ENCODE peak calls at places on chromosomes 7 and 10, in eight cellular contexts. One of them, this sample, is unnamed.
A peak's percentile ranks its signal among the peaks of the same experiment; 100 is the strongest.

GRCh38 chr7:16078076-16078952 is 343.0 kb downstream of the CRPPA start:
- DNase-seq in transverse colon: no peak
- DNase-seq in A549: peak; percentile 71
- DNase-seq in suprapubic skin: no peak
- DNase-seq in tibial nerve: peak; percentile 80
- DNase-seq in sigmoid colon: no peak
- DNase-seq in stomach: no peak
- DNase-seq in H1: no peak
- DNase-seq in this sample: no peak

GRCh38 chr10:74892874-74893273 is 66.5 kb downstream of the KAT6B start:
- DNase-seq in transverse colon: no peak
- DNase-seq in A549: no peak
- DNase-seq in suprapubic skin: no peak
- DNase-seq in tibial nerve: no peak
- DNase-seq in sigmoid colon: no peak
- DNase-seq in stomach: no peak
- DNase-seq in H1: no peak
- DNase-seq in this sample: no peak

GRCh38 chr10:29535012-29535777 is 99.6 kb downstream of the SVIL start:
- DNase-seq in transverse colon: peak; percentile 79
- DNase-seq in A549: peak; percentile 80
- DNase-seq in suprapubic skin: no peak
- DNase-seq in tibial nerve: peak; percentile 54
- DNase-seq in sigmoid colon: peak; percentile 81
- DNase-seq in stomach: peak; percentile 69
- DNase-seq in H1: peak; percentile 87
- DNase-seq in this sample: peak; percentile 52

GRCh38 chr10:48285710-48286109 is 11.2 kb upstream of the FRMPD2 start:
- DNase-seq in transverse colon: no peak
- DNase-seq in A549: no peak
- DNase-seq in suprapubic skin: no peak
- DNase-seq in tibial nerve: no peak
- DNase-seq in sigmoid colon: no peak
- DNase-seq in stomach: no peak
- DNase-seq in H1: no peak
- DNase-seq in this sample: no peak

GRCh38 chr7:100089458-100090201 is 861 bp downstream of the COPS6 start:
- DNase-seq in transverse colon: no peak
- DNase-seq in A549: no peak
- DNase-seq in suprapubic skin: no peak
- DNase-seq in tibial nerve: no peak
- DNase-seq in sigmoid colon: no peak
- DNase-seq in stomach: no peak
- DNase-seq in H1: no peak
- DNase-seq in this sample: no peak

GRCh38 chr7:80392229-80393169 is 119.4 kb downstream of the GNAT3 start:
- DNase-seq in transverse colon: no peak
- DNase-seq in A549: peak; percentile 36
- DNase-seq in suprapubic skin: no peak
- DNase-seq in tibial nerve: no peak
- DNase-seq in sigmoid colon: no peak
- DNase-seq in stomach: no peak
- DNase-seq in H1: no peak
- DNase-seq in this sample: no peak

GRCh38 chr7:53350241-53350640 is 314.8 kb downstream of the POM121L12 start:
- DNase-seq in transverse colon: peak; percentile 27
- DNase-seq in A549: peak; percentile 10
- DNase-seq in suprapubic skin: no peak
- DNase-seq in tibial nerve: no peak
- DNase-seq in sigmoid colon: no peak
- DNase-seq in stomach: no peak
- DNase-seq in H1: peak; percentile 90
- DNase-seq in this sample: no peak

GRCh38 chr10:63866075-63866746 is 345.0 kb downstream of the REEP3 start:
- DNase-seq in transverse colon: peak; percentile 27
- DNase-seq in A549: peak; percentile 49
- DNase-seq in suprapubic skin: no peak
- DNase-seq in tibial nerve: peak; percentile 44
- DNase-seq in sigmoid colon: peak; percentile 64
- DNase-seq in stomach: peak; percentile 43
- DNase-seq in H1: peak; percentile 88
- DNase-seq in this sample: no peak

GRCh38 chr7:66502230-66503035 is 126.2 kb upstream of the KCTD7 start:
- DNase-seq in transverse colon: no peak
- DNase-seq in A549: no peak
- DNase-seq in suprapubic skin: no peak
- DNase-seq in tibial nerve: no peak
- DNase-seq in sigmoid colon: no peak
- DNase-seq in stomach: no peak
- DNase-seq in H1: no peak
- DNase-seq in this sample: peak; percentile 49

GRCh38 chr7:21580073-21580521 is 37.3 kb downstream of the DNAH11 start:
- DNase-seq in transverse colon: no peak
- DNase-seq in A549: peak; percentile 11
- DNase-seq in suprapubic skin: no peak
- DNase-seq in tibial nerve: no peak
- DNase-seq in sigmoid colon: no peak
- DNase-seq in stomach: no peak
- DNase-seq in H1: no peak
- DNase-seq in this sample: no peak

GRCh38 chr7:26729150-26729772 is 135.1 kb downstream of the SKAP2 start:
- DNase-seq in transverse colon: no peak
- DNase-seq in A549: no peak
- DNase-seq in suprapubic skin: no peak
- DNase-seq in tibial nerve: no peak
- DNase-seq in sigmoid colon: no peak
- DNase-seq in stomach: no peak
- DNase-seq in H1: no peak
- DNase-seq in this sample: no peak

GRCh38 chr10:49615721-49616120 is 1.9 kb downstream of the CHAT start:
- DNase-seq in transverse colon: no peak
- DNase-seq in A549: no peak
- DNase-seq in suprapubic skin: peak; percentile 7
- DNase-seq in tibial nerve: no peak
- DNase-seq in sigmoid colon: peak; percentile 45
- DNase-seq in stomach: no peak
- DNase-seq in H1: no peak
- DNase-seq in this sample: no peak

GRCh38 chr7:74002474-74003017 is 25.4 kb upstream of the ELN start:
- DNase-seq in transverse colon: peak; percentile 67
- DNase-seq in A549: peak; percentile 68
- DNase-seq in suprapubic skin: no peak
- DNase-seq in tibial nerve: no peak
- DNase-seq in sigmoid colon: no peak
- DNase-seq in stomach: peak; percentile 63
- DNase-seq in H1: no peak
- DNase-seq in this sample: peak; percentile 70

GRCh38 chr10:61895898-61896605 is 5.4 kb upstream of the ARID5B start:
- DNase-seq in transverse colon: no peak
- DNase-seq in A549: no peak
- DNase-seq in suprapubic skin: no peak
- DNase-seq in tibial nerve: no peak
- DNase-seq in sigmoid colon: no peak
- DNase-seq in stomach: no peak
- DNase-seq in H1: no peak
- DNase-seq in this sample: no peak

GRCh38 chr10:104641150-104642000 is at the start of gene SORCS3:
- DNase-seq in transverse colon: no peak
- DNase-seq in A549: peak; percentile 27
- DNase-seq in suprapubic skin: no peak
- DNase-seq in tibial nerve: no peak
- DNase-seq in sigmoid colon: no peak
- DNase-seq in stomach: no peak
- DNase-seq in H1: peak; percentile 73
- DNase-seq in this sample: no peak

GRCh38 chr7:128790297-128791037 is 1.3 kb upstream of the CCDC136 start:
- DNase-seq in transverse colon: no peak
- DNase-seq in A549: no peak
- DNase-seq in suprapubic skin: no peak
- DNase-seq in tibial nerve: no peak
- DNase-seq in sigmoid colon: no peak
- DNase-seq in stomach: no peak
- DNase-seq in H1: peak; percentile 82
- DNase-seq in this sample: no peak

DNA sequence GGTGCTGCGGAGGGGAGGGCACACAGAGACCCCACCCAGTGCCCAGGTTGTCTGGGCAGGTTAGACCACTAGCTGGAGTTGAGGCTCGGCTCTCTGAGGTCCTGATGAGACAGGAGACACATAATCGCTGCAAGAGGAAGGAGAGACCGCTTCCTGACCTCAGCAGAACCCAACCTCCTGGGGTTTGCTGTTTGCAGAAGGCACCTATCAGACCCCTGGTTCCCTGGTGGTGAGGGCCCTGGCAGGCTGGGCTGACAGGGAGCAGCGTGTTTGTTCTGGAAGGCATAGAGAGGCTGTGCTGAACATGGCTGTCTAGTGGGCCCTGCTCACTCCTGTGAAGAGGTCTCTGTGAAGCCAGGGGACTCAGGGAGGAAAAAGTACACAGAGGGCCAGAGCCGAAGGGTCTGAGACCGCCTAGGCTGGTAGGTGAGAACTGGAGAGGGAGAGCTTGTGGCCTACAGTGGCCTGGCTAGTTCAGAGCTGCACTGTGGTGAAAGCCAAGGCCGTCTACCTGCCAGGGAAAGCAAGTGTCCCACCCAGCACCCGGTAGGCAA is 39.4 kb upstream of the NPFFR1 start:
- DNase-seq in transverse colon: peak; percentile 19
- DNase-seq in A549: no peak
- DNase-seq in suprapubic skin: no peak
- DNase-seq in tibial nerve: no peak
- DNase-seq in sigmoid colon: peak; percentile 27
- DNase-seq in stomach: no peak
- DNase-seq in H1: no peak
- DNase-seq in this sample: no peak
- TF ChIP-seq EP300 in transverse colon: no peak
- TF ChIP-seq EP300 in A549: no peak
- TF ChIP-seq EP300 in suprapubic skin: no peak
- TF ChIP-seq EP300 in tibial nerve: no peak
- TF ChIP-seq EP300 in sigmoid colon: no peak
- TF ChIP-seq EP300 in stomach: no peak
- TF ChIP-seq EP300 in H1: no peak
- TF ChIP-seq EP300 in this sample: no peak

DNA sequence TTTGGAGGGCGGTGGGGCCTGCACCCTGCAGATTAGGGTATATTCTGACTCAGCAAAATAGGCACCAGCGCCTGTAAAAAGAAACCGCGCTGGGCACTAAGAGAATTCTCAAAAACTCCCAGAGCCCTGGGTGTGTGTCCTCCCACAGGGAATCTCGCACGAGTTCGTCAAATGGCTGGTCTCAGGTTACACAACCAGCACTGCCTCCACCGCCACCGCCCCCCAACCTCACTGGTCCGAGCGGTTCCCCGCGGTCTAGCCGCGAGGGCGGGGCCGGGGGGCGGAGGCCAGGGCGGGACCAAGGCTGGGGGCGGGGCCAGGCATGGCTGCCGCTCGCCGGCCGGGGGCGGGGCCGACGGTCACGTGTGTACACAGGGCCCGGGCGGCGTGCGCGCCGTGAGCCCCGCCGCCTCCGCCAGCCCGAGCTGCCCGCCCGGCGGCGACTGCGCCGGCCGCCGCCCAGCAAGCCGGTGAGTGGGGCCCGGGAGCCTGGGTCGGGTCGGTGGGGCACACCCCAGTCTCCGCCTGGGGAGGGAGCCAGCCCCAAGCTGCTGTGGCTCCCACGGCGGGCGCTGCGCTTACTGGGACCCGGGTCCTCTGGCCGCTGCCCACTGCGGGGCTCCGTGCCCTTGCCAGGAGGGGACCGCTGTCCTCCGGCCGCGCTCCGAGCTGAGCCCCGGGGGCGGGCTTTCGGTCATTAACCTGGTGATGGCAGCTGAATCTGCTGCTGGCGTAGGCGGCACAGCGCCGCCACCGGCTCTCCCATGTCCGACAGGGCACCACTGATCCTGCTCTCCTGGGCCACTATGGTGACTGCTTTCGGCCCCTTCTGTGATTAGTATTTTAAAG is at the start of gene GPR146:
- DNase-seq in transverse colon: peak; percentile 98
- DNase-seq in A549: peak; percentile 91
- DNase-seq in suprapubic skin: peak; percentile 98
- DNase-seq in tibial nerve: peak; percentile 98
- DNase-seq in sigmoid colon: peak; percentile 99
- DNase-seq in stomach: peak; percentile 97
- DNase-seq in H1: peak; percentile 98
- DNase-seq in this sample: peak; percentile 100
- TF ChIP-seq POLR2A in transverse colon: peak; percentile 57
- TF ChIP-seq POLR2A in A549: no peak
- TF ChIP-seq POLR2A in suprapubic skin: no peak
- TF ChIP-seq POLR2A in tibial nerve: peak; percentile 81
- TF ChIP-seq POLR2A in sigmoid colon: peak; percentile 59
- TF ChIP-seq POLR2A in stomach: peak; percentile 13
- TF ChIP-seq POLR2A in H1: no peak
- TF ChIP-seq POLR2A in this sample: peak; percentile 60

GRCh38 chr7:2643386-2644229 is 11.8 kb downstream of the TTYH3 start:
- DNase-seq in transverse colon: no peak
- DNase-seq in A549: no peak
- DNase-seq in suprapubic skin: no peak
- DNase-seq in tibial nerve: no peak
- DNase-seq in sigmoid colon: peak; percentile 67
- DNase-seq in stomach: no peak
- DNase-seq in H1: no peak
- DNase-seq in this sample: no peak
- TF ChIP-seq CTCF in transverse colon: no peak
- TF ChIP-seq CTCF in A549: no peak
- TF ChIP-seq CTCF in suprapubic skin: no peak
- TF ChIP-seq CTCF in tibial nerve: no peak
- TF ChIP-seq CTCF in sigmoid colon: no peak
- TF ChIP-seq CTCF in stomach: no peak
- TF ChIP-seq CTCF in H1: peak; percentile 67
- TF ChIP-seq CTCF in this sample: no peak

GRCh38 chr7:28038175-28038855 is 142.3 kb downstream of the JAZF1 start:
- DNase-seq in transverse colon: no peak
- DNase-seq in A549: no peak
- DNase-seq in suprapubic skin: no peak
- DNase-seq in tibial nerve: no peak
- DNase-seq in sigmoid colon: no peak
- DNase-seq in stomach: no peak
- DNase-seq in H1: no peak
- DNase-seq in this sample: no peak

GRCh38 chr7:28044825-28045224 is 135.8 kb downstream of the JAZF1 start:
- DNase-seq in transverse colon: no peak
- DNase-seq in A549: no peak
- DNase-seq in suprapubic skin: no peak
- DNase-seq in tibial nerve: no peak
- DNase-seq in sigmoid colon: no peak
- DNase-seq in stomach: no peak
- DNase-seq in H1: no peak
- DNase-seq in this sample: no peak

GRCh38 chr7:28045592-28045991 is 135.0 kb downstream of the JAZF1 start:
- DNase-seq in transverse colon: no peak
- DNase-seq in A549: no peak
- DNase-seq in suprapubic skin: no peak
- DNase-seq in tibial nerve: no peak
- DNase-seq in sigmoid colon: no peak
- DNase-seq in stomach: no peak
- DNase-seq in H1: no peak
- DNase-seq in this sample: no peak

GRCh38 chr7:28042721-28043120 is 137.9 kb downstream of the JAZF1 start:
- DNase-seq in transverse colon: no peak
- DNase-seq in A549: no peak
- DNase-seq in suprapubic skin: no peak
- DNase-seq in tibial nerve: no peak
- DNase-seq in sigmoid colon: no peak
- DNase-seq in stomach: no peak
- DNase-seq in H1: no peak
- DNase-seq in this sample: no peak

GRCh38 chr7:28041508-28042314 is 138.9 kb downstream of the JAZF1 start:
- DNase-seq in transverse colon: no peak
- DNase-seq in A549: peak; percentile 87
- DNase-seq in suprapubic skin: no peak
- DNase-seq in tibial nerve: no peak
- DNase-seq in sigmoid colon: no peak
- DNase-seq in stomach: no peak
- DNase-seq in H1: no peak
- DNase-seq in this sample: no peak
- TF ChIP-seq EP300 in transverse colon: no peak
- TF ChIP-seq EP300 in A549: no peak
- TF ChIP-seq EP300 in suprapubic skin: no peak
- TF ChIP-seq EP300 in tibial nerve: no peak
- TF ChIP-seq EP300 in sigmoid colon: no peak
- TF ChIP-seq EP300 in stomach: no peak
- TF ChIP-seq EP300 in H1: no peak
- TF ChIP-seq EP300 in this sample: no peak